ENCODE peak calls at places on chromosomes 12 and 14, in eight cellular contexts. E, X, N, U, T, Q, J and Z are unnamed samples.
A peak's percentile ranks its signal among the peaks of the same experiment; 100 is the strongest.

GRCh38 chr14:103427485-103428443 is 42.5 kb downstream of the MARK3 start:
- DNase-seq in E (no peak), X (no peak), N (no peak), U (no peak), T (peak; percentile 55), Q (peak; percentile 82), J (peak; percentile 94), Z (peak; percentile 95)

GRCh38 chr14:99968156-99968920 is 96.9 kb upstream of the EVL start:
- DNase-seq in E (no peak), X (no peak), N (no peak), U (no peak), T (peak; percentile 54), Q (peak; percentile 60), J (peak; percentile 74), Z (peak; percentile 72)

GRCh38 chr12:62724285-62724684 is 210.7 kb downstream of the PPM1H start:
- DNase-seq in E (no peak), X (no peak), N (no peak), U (no peak), T (no peak), Q (no peak), J (no peak), Z (no peak)

GRCh38 chr14:101194356-101195308 is 291.1 kb upstream of the RTL1 start:
- DNase-seq in E (no peak), X (no peak), N (no peak), U (no peak), T (no peak), Q (no peak), J (no peak), Z (no peak)

GRCh38 chr12:30546121-30546520 is 149.5 kb downstream of the IPO8 start:
- DNase-seq in E (no peak), X (no peak), N (no peak), U (no peak), T (no peak), Q (no peak), J (no peak), Z (no peak)

GRCh38 chr12:12714276-12715001 is 2.7 kb upstream of the CDKN1B start:
- DNase-seq in E (no peak), X (peak; percentile 84), N (peak; percentile 71), U (peak; percentile 83), T (peak; percentile 55), Q (no peak), J (no peak), Z (peak; percentile 61)

GRCh38 chr12:12185424-12185823 is 81.4 kb downstream of the LRP6 start:
- DNase-seq in E (no peak), X (no peak), N (no peak), U (no peak), T (peak; percentile 29), Q (no peak), J (no peak), Z (no peak)

GRCh38 chr12:49702009-49702408 is 5.2 kb downstream of the FMNL3 start:
- DNase-seq in E (no peak), X (no peak), N (no peak), U (no peak), T (no peak), Q (no peak), J (no peak), Z (no peak)

GRCh38 chr14:101284711-101285110 is 276.6 kb upstream of the DIO3 start:
- DNase-seq in E (no peak), X (no peak), N (no peak), U (no peak), T (no peak), Q (no peak), J (no peak), Z (no peak)

GRCh38 chr12:113479578-113480335 is 8.1 kb upstream of the LHX5 start:
- DNase-seq in E (no peak), X (no peak), N (no peak), U (no peak), T (peak; percentile 30), Q (peak; percentile 51), J (peak; percentile 57), Z (peak; percentile 41)

GRCh38 chr12:53219116-53219955 is 12.3 kb upstream of the ITGB7 start:
- DNase-seq in E (no peak), X (peak; percentile 77), N (peak; percentile 61), U (peak; percentile 64), T (peak; percentile 55), Q (peak; percentile 52), J (peak; percentile 56), Z (peak; percentile 60)

GRCh38 chr12:65430571-65431306 is 152.3 kb downstream of the MSRB3 start:
- DNase-seq in E (peak; percentile 78), X (no peak), N (no peak), U (no peak), T (no peak), Q (peak; percentile 79), J (peak; percentile 74), Z (peak; percentile 78)

GRCh38 chr14:106209745-106210144 is 683.4 kb downstream of the TMEM121 start:
- DNase-seq in E (no peak), X (no peak), N (peak; percentile 54), U (no peak), T (no peak), Q (no peak), J (no peak), Z (no peak)

GRCh38 chr12:81077329-81077685 is 572 bp upstream of the ACSS3 start:
- DNase-seq in E (no peak), X (no peak), N (no peak), U (no peak), T (no peak), Q (no peak), J (peak; percentile 57), Z (peak; percentile 66)

GRCh38 chr14:61780125-61780524 is 17.9 kb downstream of the SNAPC1 start:
- DNase-seq in E (no peak), X (no peak), N (peak; percentile 45), U (no peak), T (no peak), Q (no peak), J (no peak), Z (no peak)

GRCh38 chr12:116701432-116701831 is 36.4 kb downstream of the SPRING1 start:
- DNase-seq in E (no peak), X (no peak), N (no peak), U (no peak), T (no peak), Q (no peak), J (no peak), Z (no peak)

GRCh38 chr12:107355612-107356011 is 262.3 kb upstream of the CRY1 start:
- DNase-seq in E (no peak), X (no peak), N (no peak), U (no peak), T (no peak), Q (no peak), J (no peak), Z (no peak)

GRCh38 chr12:46372131-46372851 is at the start of gene SLC38A2:
- DNase-seq in E (no peak), X (peak; percentile 99), N (peak; percentile 96), U (peak; percentile 99), T (peak; percentile 95), Q (peak; percentile 94), J (peak; percentile 96), Z (peak; percentile 97)

GRCh38 chr14:22489957-22490950 is 98.8 kb downstream of the DAD1 start:
- DNase-seq in E (no peak), X (no peak), N (no peak), U (no peak), T (no peak), Q (no peak), J (no peak), Z (no peak)
- H3K4me3 ChIP-seq in E (no peak overlapping the region), X (no peak overlapping the region), N (peak overlapping the region; percentile 50), U (no peak overlapping the region), T (no peak overlapping the region), Q (no peak overlapping the region), J (no peak overlapping the region), Z (no peak overlapping the region)

GRCh38 chr14:49892301-49892635 is 614 bp upstream of the ARF6 start:
- DNase-seq in E (peak; percentile 45), X (no peak), N (peak; percentile 72), U (peak; percentile 65), T (peak; percentile 90), Q (peak; percentile 92), J (peak; percentile 93), Z (peak; percentile 96)
- H3K4me3 ChIP-seq in E (peak overlapping the region; percentile 93), X (peak overlapping the region; percentile 99), N (peak overlapping the region; percentile 85), U (peak overlapping the region; percentile 99), T (peak overlapping the region; percentile 87), Q (peak overlapping the region; percentile 93), J (peak overlapping the region; percentile 98), Z (peak overlapping the region; percentile 96)

GRCh38 chr14:59362533-59362932 is 102.6 kb downstream of the GPR135 start:
- DNase-seq in E (no peak), X (no peak), N (no peak), U (no peak), T (peak; percentile 48), Q (peak; percentile 54), J (peak; percentile 48), Z (peak; percentile 42)

GRCh38 chr14:59359451-59360124 is 105.6 kb downstream of the GPR135 start:
- DNase-seq in E (no peak), X (no peak), N (no peak), U (no peak), T (no peak), Q (no peak), J (peak; percentile 61), Z (peak; percentile 49)

GRCh38 chr14:59360923-59361794 is 104.0 kb downstream of the GPR135 start:
- DNase-seq in E (peak; percentile 57), X (peak; percentile 74), N (no peak), U (no peak), T (peak; percentile 97), Q (peak; percentile 92), J (peak; percentile 92), Z (peak; percentile 96)

GRCh38 chr14:59358774-59359173 is 106.4 kb downstream of the GPR135 start:
- DNase-seq in E (no peak), X (no peak), N (no peak), U (no peak), T (no peak), Q (no peak), J (no peak), Z (no peak)

GRCh38 chr14:59363545-59364226 is 101.5 kb downstream of the GPR135 start:
- DNase-seq in E (no peak), X (no peak), N (no peak), U (no peak), T (no peak), Q (peak; percentile 54), J (no peak), Z (peak; percentile 58)
- H3K4me3 ChIP-seq in E (no peak overlapping the region), X (no peak overlapping the region), N (no peak overlapping the region), U (no peak overlapping the region), T (no peak overlapping the region), Q (peak overlapping the region; percentile 29), J (no peak overlapping the region), Z (peak overlapping the region; percentile 45)

DNA sequence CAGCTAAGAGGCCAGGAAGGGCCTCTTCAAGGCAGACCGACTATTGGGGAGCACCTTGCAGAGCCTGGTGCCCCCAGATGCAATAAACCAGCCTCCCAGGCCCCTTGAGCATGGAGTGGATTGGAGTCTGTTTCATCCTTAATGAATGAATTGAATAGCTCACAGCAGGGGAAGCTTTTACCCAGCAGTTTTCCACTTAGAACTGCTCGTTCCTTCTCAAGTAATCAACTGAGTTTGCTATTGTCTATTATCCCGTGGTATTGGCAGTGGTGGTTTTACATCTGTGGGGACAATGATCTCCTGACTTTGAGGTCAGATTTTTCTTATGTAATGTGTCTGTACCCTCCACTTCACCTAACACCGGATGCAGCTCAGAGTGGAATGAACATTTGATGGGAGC is 197.6 kb downstream of the AACS start:
- DNase-seq in E (no peak), X (no peak), N (no peak), U (no peak), T (no peak), Q (no peak), J (no peak), Z (no peak)
- H3K4me3 ChIP-seq in E (no peak overlapping the region), X (no peak overlapping the region), N (no peak overlapping the region), U (no peak overlapping the region), T (no peak overlapping the region), Q (no peak overlapping the region), J (no peak overlapping the region), Z (no peak overlapping the region)